ENCODE peak calls at places on chromosome 1, in seven cellular contexts. One of them, this sample, is unnamed.

GRCh38 chr1:160618763-160619274 is 28.0 kb downstream of the SLAMF1 start:
- DNase-seq in glomerular endothelial cell: no peak
- DNase-seq in stimulated activated CD8-positive, alpha-beta memory T cell treated with anti-CD3 and anti-CD28 coated beads, Interleukin-2, amount 100 ng/mL, for 48 hours: no peak
- DNase-seq in Jurkat, Clone E6-1: no peak
- DNase-seq in lung: no peak
- DNase-seq in tibial nerve: no peak
- DNase-seq in adipocyte: no peak
- DNase-seq in this sample: no peak

GRCh38 chr1:177857285-177857684 is 112.6 kb downstream of the SEC16B start:
- DNase-seq in glomerular endothelial cell: no peak
- DNase-seq in stimulated activated CD8-positive, alpha-beta memory T cell treated with anti-CD3 and anti-CD28 coated beads, Interleukin-2, amount 100 ng/mL, for 48 hours: no peak
- DNase-seq in Jurkat, Clone E6-1: no peak
- DNase-seq in lung: no peak
- DNase-seq in tibial nerve: no peak
- DNase-seq in adipocyte: no peak
- DNase-seq in this sample: no peak

GRCh38 chr1:87508247-87508646 is 179.6 kb downstream of the LMO4 start:
- DNase-seq in glomerular endothelial cell: no peak
- DNase-seq in stimulated activated CD8-positive, alpha-beta memory T cell treated with anti-CD3 and anti-CD28 coated beads, Interleukin-2, amount 100 ng/mL, for 48 hours: no peak
- DNase-seq in Jurkat, Clone E6-1: no peak
- DNase-seq in lung: no peak
- DNase-seq in tibial nerve: no peak
- DNase-seq in adipocyte: no peak
- DNase-seq in this sample: no peak

GRCh38 chr1:4549933-4550332 is 104.5 kb upstream of the AJAP1 start:
- DNase-seq in glomerular endothelial cell: no peak
- DNase-seq in stimulated activated CD8-positive, alpha-beta memory T cell treated with anti-CD3 and anti-CD28 coated beads, Interleukin-2, amount 100 ng/mL, for 48 hours: no peak
- DNase-seq in Jurkat, Clone E6-1: no peak
- DNase-seq in lung: no peak
- DNase-seq in tibial nerve: no peak
- DNase-seq in adipocyte: no peak
- DNase-seq in this sample: no peak

GRCh38 chr1:180235077-180235501 is 5.0 kb downstream of the LHX4 start:
- DNase-seq in glomerular endothelial cell: no peak
- DNase-seq in stimulated activated CD8-positive, alpha-beta memory T cell treated with anti-CD3 and anti-CD28 coated beads, Interleukin-2, amount 100 ng/mL, for 48 hours: no peak
- DNase-seq in Jurkat, Clone E6-1: no peak
- DNase-seq in lung: no peak
- DNase-seq in tibial nerve: no peak
- DNase-seq in adipocyte: no peak
- DNase-seq in this sample: no peak

GRCh38 chr1:224282140-224282539 is 47.8 kb downstream of the NVL start:
- DNase-seq in glomerular endothelial cell: no peak
- DNase-seq in stimulated activated CD8-positive, alpha-beta memory T cell treated with anti-CD3 and anti-CD28 coated beads, Interleukin-2, amount 100 ng/mL, for 48 hours: no peak
- DNase-seq in Jurkat, Clone E6-1: no peak
- DNase-seq in lung: no peak
- DNase-seq in tibial nerve: no peak
- DNase-seq in adipocyte: no peak
- DNase-seq in this sample: no peak

GRCh38 chr1:23084880-23085279 is 65.6 kb downstream of the KDM1A start:
- DNase-seq in glomerular endothelial cell: no peak
- DNase-seq in stimulated activated CD8-positive, alpha-beta memory T cell treated with anti-CD3 and anti-CD28 coated beads, Interleukin-2, amount 100 ng/mL, for 48 hours: no peak
- DNase-seq in Jurkat, Clone E6-1: no peak
- DNase-seq in lung: no peak
- DNase-seq in tibial nerve: no peak
- DNase-seq in adipocyte: no peak
- DNase-seq in this sample: no peak

GRCh38 chr1:59397459-59397858 is 100.6 kb downstream of the FGGY start:
- DNase-seq in glomerular endothelial cell: no peak
- DNase-seq in stimulated activated CD8-positive, alpha-beta memory T cell treated with anti-CD3 and anti-CD28 coated beads, Interleukin-2, amount 100 ng/mL, for 48 hours: no peak
- DNase-seq in Jurkat, Clone E6-1: no peak
- DNase-seq in lung: no peak
- DNase-seq in tibial nerve: no peak
- DNase-seq in adipocyte: no peak
- DNase-seq in this sample: no peak

GRCh38 chr1:179337343-179337742 is 28.4 kb upstream of the AXDND1 start:
- DNase-seq in glomerular endothelial cell: no peak
- DNase-seq in stimulated activated CD8-positive, alpha-beta memory T cell treated with anti-CD3 and anti-CD28 coated beads, Interleukin-2, amount 100 ng/mL, for 48 hours: no peak
- DNase-seq in Jurkat, Clone E6-1: no peak
- DNase-seq in lung: no peak
- DNase-seq in tibial nerve: no peak
- DNase-seq in adipocyte: no peak
- DNase-seq in this sample: no peak

GRCh38 chr1:184693011-184693410 is 61.6 kb downstream of the EDEM3 start:
- DNase-seq in glomerular endothelial cell: no peak
- DNase-seq in stimulated activated CD8-positive, alpha-beta memory T cell treated with anti-CD3 and anti-CD28 coated beads, Interleukin-2, amount 100 ng/mL, for 48 hours: no peak
- DNase-seq in Jurkat, Clone E6-1: no peak
- DNase-seq in lung: no peak
- DNase-seq in tibial nerve: no peak
- DNase-seq in adipocyte: no peak
- DNase-seq in this sample: no peak

GRCh38 chr1:101193733-101194169 is 43.1 kb upstream of the S1PR1 start:
- DNase-seq in glomerular endothelial cell: no peak
- DNase-seq in stimulated activated CD8-positive, alpha-beta memory T cell treated with anti-CD3 and anti-CD28 coated beads, Interleukin-2, amount 100 ng/mL, for 48 hours: no peak
- DNase-seq in Jurkat, Clone E6-1: no peak
- DNase-seq in lung: no peak
- DNase-seq in tibial nerve: no peak
- DNase-seq in adipocyte: no peak
- DNase-seq in this sample: no peak

This sample was measured in activated CD4-positive, CD25-positive, alpha-beta regulatory T cell treated with anti-CD3 and anti-CD28 coated beads, Interleukin-2, amount 50 U/mL, for 16 hours.